ENCODE peak calls at places on chromosomes 12 and 14, in four cellular contexts. G, I, E and J are unnamed samples. For H3K4me1, the result is how much of the 10 kb centered on the place peaks cover.

GRCh38 chr12:116665666-116666304 is 72.1 kb downstream of the SPRING1 start:
- DNase-seq in G (no peak), E (no peak), I (no peak), J (no peak)

GRCh38 chr14:92934196-92935085 is 11.5 kb downstream of the CHGA start:
- DNase-seq in G (no peak), I (no peak), E (no peak), J (no peak)

GRCh38 chr12:26845057-26845666 is 12.2 kb upstream of the ITPR2 start:
- DNase-seq in G (peak), I (no peak), E (no peak), J (peak)

GRCh38 chr14:94478420-94478819 is 2.4 kb upstream of the SERPINA9 start:
- DNase-seq in E (no peak), I (no peak), G (no peak), J (no peak)

GRCh38 chr12:8445731-8446130 is 10.0 kb upstream of the CLEC6A start:
- DNase-seq in E (no peak), I (no peak), G (no peak), J (no peak)

GRCh38 chr12:30110970-30111586 is 327.3 kb upstream of the TMTC1 start:
- DNase-seq in I (no peak), E (no peak), G (peak), J (peak)

GRCh38 chr12:6465467-6466183 is 4.9 kb downstream of the VAMP1 start:
- DNase-seq in G (peak), I (peak), E (no peak), J (peak)

GRCh38 chr14:106844608-106845285 is 1318.4 kb downstream of the TMEM121 start:
- DNase-seq in E (no peak), G (no peak), I (no peak), J (no peak)

GRCh38 chr14:101065246-101065645 is 161.7 kb upstream of the RTL1 start:
- DNase-seq in G (no peak), E (no peak), I (no peak), J (no peak)

GRCh38 chr14:65650843-65651242 is 238.3 kb downstream of the FUT8 start:
- DNase-seq in G (no peak), I (no peak), E (no peak), J (no peak)

GRCh38 chr12:96108321-96108720 is 72.9 kb upstream of the LTA4H start:
- DNase-seq in E (no peak), G (peak), I (no peak), J (no peak)

GRCh38 chr12:556498-556897 is 96.8 kb downstream of the B4GALNT3 start:
- DNase-seq in E (no peak), I (no peak), G (no peak), J (no peak)

GRCh38 chr12:132314516-132315233 is 14.7 kb downstream of the GALNT9 start:
- DNase-seq in G (no peak), E (no peak), I (no peak), J (no peak)

GRCh38 chr12:99195474-99195873 is 452.1 kb upstream of the GARIN6 start:
- DNase-seq in G (no peak), I (no peak), E (no peak), J (no peak)

GRCh38 chr12:106090586-106091411 is 48.0 kb downstream of the NUAK1 start:
- DNase-seq in I (no peak), E (no peak), G (peak), J (peak)

GRCh38 chr14:88323086-88323519 is at the start of gene KCNK10:
- DNase-seq in I (no peak), G (no peak), E (no peak), J (no peak)

GRCh38 chr14:51821822-51822221 is 38.6 kb upstream of the GNG2 start:
- DNase-seq in G (no peak), E (no peak), I (no peak), J (peak)

GRCh38 chr14:51733147-51733546 is 81.4 kb downstream of the FRMD6 start:
- DNase-seq in I (no peak), E (no peak), G (no peak), J (no peak)

GRCh38 chr12:46391630-46392029 is 19.1 kb upstream of the SLC38A2 start:
- DNase-seq in E (no peak), G (no peak), I (no peak), J (no peak)

GRCh38 chr12:93989913-93990312 is 158.5 kb upstream of the PLXNC1 start:
- DNase-seq in E (no peak), I (no peak), G (no peak), J (no peak)

GRCh38 chr12:98968896-98969295 is 323.8 kb downstream of the APAF1 start:
- DNase-seq in E (no peak), G (no peak), I (no peak), J (no peak)

DNA sequence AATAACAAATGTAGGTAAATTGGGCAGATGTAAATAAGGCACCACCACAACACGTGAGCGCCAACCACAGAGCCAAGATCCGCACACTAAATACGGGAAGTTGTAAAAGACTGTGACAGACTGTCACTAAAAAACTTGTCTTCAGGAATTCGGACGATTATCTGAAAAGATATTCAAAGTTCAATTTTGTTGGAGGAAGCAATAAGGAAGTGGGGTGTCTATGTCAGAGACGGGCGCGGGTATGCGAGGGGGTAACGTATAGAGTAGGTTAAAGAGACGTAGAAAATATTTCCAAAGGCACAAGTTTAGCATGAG is 1.5 kb upstream of the HSP90B1 start:
- DNase-seq in I (no peak), E (peak), G (no peak), J (no peak)
- H3K4me1 ChIP-seq in I (under half), E (under half), G (under half), J (under half)

GRCh38 chr12:109738209-109738608 is 24.6 kb downstream of the FAM222A start:
- DNase-seq in E (no peak), G (no peak), I (no peak), J (no peak)

GRCh38 chr12:109740694-109741245 is 27.1 kb downstream of the FAM222A start:
- DNase-seq in E (no peak), I (no peak), G (no peak), J (no peak)

GRCh38 chr12:109739747-109740693 is 26.4 kb downstream of the FAM222A start:
- DNase-seq in G (no peak), E (no peak), I (peak), J (no peak)

GRCh38 chr12:109737631-109738030 is 24.0 kb downstream of the FAM222A start:
- DNase-seq in G (no peak), I (no peak), E (no peak), J (no peak)

DNA sequence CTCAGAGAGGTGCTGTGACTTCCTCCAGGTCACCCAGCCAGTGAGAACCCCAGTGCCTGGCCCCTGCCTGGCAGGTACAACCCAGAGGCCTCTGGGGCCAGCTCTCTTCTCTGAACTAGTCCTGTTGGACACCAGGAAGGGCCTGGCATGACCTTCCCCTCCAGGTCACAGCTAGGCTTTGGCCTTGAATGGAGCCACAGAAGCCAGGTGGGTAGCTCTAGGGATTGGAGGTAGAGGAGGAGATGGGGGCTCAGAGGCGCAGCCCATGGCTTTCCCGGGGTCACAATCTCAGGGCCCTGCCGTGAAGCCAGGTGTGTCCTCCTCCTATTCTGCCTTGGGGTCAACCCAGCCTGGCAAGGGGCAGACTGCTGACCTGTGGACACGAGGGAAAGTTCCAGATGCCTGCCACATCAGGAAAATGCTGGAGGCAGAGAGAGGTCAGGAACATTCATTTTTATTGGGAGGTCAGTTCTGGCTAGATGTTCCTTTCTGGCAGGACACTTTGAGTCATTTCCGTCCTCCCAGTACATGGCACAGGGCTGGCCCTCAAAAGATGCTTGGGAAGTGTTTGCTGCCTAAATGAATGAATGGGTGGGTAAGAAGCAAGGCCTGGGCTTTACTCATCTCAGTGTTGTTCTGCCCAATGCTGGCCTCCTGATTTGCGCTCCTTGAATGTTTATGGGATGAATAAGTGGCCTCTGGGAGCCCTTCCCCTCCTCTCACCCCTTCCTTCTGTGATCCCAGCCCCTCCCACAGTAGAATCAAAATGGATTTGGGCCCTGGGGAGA is 25.4 kb downstream of the FAM222A start:
- DNase-seq in G (no peak), E (no peak), I (no peak), J (peak)
- TF ChIP-seq FOS in G (no peak), E (no peak), I (no peak), J (no peak)

GRCh38 chr14:105059917-105060565 is 5.2 kb downstream of the GPR132 start:
- DNase-seq in G (no peak), E (no peak), I (no peak), J (no peak)
- H3K4me1 ChIP-seq in G (under half), E (under half), I (under half), J (under half)

GRCh38 chr14:60133487-60133886 is 31.7 kb downstream of the DHRS7 start:
- DNase-seq in E (no peak), G (no peak), I (no peak), J (peak)

GRCh38 chr14:60134702-60135101 is 30.5 kb downstream of the DHRS7 start:
- DNase-seq in E (no peak), G (no peak), I (no peak), J (no peak)
- TF ChIP-seq FOS in E (no peak), G (no peak), I (no peak), J (no peak)

GRCh38 chr14:33201116-33201515 is 262.4 kb downstream of the NPAS3 start:
- DNase-seq in I (no peak), E (no peak), G (no peak), J (no peak)
- H3K4me1 ChIP-seq in I (under half), E (under half), G (under half), J (under half)

GRCh38 chr14:75578786-75579781 is 664 bp downstream of the FLVCR2 start:
- DNase-seq in E (no peak), G (peak), I (no peak), J (peak)
- TF ChIP-seq FOS in E (no peak), G (no peak), I (no peak), J (no peak)

GRCh38 chr12:109163150-109163549 is 46.8 kb downstream of the ACACB start:
- DNase-seq in I (no peak), E (no peak), G (no peak), J (no peak)

GRCh38 chr12:109157986-109158385 is 41.6 kb downstream of the ACACB start:
- DNase-seq in G (no peak), E (no peak), I (no peak), J (no peak)

GRCh38 chr12:109162551-109162950 is 46.2 kb downstream of the ACACB start:
- DNase-seq in E (no peak), I (no peak), G (no peak), J (no peak)

GRCh38 chr12:109160433-109160832 is 44.0 kb downstream of the ACACB start:
- DNase-seq in I (no peak), G (no peak), E (no peak), J (no peak)

DNA sequence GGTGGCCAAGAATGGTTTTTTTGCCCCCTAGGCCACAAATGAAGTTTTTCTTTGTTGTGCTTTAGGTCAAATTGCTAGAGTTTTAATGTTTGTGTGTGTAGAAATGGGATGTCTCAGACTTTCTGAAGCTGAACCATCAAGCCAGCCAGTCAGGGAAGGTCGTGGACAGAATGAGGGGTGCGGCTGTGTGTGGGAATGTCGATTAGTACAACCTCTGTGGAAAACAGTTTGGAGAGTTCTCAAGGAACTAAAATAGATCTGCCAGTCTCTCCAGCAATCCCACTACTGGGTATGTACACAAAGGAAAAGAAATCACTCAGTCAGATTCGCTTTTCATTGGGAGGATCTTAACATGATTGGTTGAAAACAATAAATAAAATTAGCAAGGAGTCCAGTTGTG is 44.5 kb downstream of the ACACB start:
- DNase-seq in I (no peak), E (no peak), G (no peak), J (no peak)
- H3K4me1 ChIP-seq in I (under half), E (under half), G (under half), J (under half)

DNA sequence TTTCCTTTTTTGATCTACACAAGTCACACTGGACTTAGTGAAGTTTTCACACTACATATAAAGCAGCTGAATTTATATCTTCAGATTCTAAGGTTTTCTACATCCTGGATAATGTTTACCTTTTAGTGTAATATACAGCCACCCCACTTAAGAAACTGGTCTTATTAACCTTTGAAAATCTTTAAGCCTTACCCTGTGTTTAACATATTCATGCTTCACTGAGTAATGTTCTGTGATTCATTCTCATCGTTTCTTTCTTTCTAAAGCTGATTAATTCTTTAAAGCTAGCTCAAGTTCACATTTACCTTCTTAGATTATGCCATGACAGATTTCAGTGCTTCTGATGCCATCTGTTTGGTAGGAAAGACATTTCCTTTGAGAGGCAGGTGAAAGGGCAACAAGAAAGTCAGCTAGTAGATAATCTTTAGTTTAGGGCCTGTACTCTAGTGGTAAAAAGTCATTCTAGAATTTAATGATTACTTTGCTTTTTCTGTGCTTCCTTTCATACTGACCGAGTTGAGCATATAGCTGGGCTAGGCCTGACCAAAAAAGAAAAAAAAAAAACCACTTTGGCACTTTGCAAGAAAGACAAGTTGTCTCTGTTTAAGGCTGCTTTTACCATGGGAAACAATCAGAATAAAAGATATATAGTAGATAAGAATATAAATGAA is 690.9 kb upstream of the FBXO33 start:
- DNase-seq in I (no peak), E (peak), G (no peak), J (no peak)
- TF ChIP-seq FOS in I (no peak), E (no peak), G (no peak), J (no peak)